ENCODE peak calls at places on chromosomes 2 and 18, in five cellular contexts. V, S, F, D and N are unnamed samples.

GRCh38 chr2:169315357-169315756 is 47.0 kb downstream of the LRP2 start:
- DNase-seq in V (no peak), S (no peak), F (no peak), D (no peak), N (no peak)

GRCh38 chr2:29532451-29532850 is 388.9 kb downstream of the ALK start:
- DNase-seq in V (peak), S (no peak), F (no peak), D (no peak), N (no peak)

GRCh38 chr2:235614900-235615712 is 121.3 kb downstream of the AGAP1 start:
- DNase-seq in V (peak), S (peak), F (no peak), D (peak), N (peak)

GRCh38 chr2:32882911-32883810 is 63.6 kb upstream of the LTBP1 start:
- DNase-seq in V (peak), S (peak), F (no peak), D (no peak), N (no peak)

GRCh38 chr2:176421291-176422050 is 152.2 kb downstream of the MTX2 start:
- DNase-seq in V (peak), S (no peak), F (no peak), D (no peak), N (no peak)

GRCh38 chr2:216743781-216744180 is 48.4 kb upstream of the IGFBP5 start:
- DNase-seq in V (peak), S (no peak), F (no peak), D (no peak), N (no peak)

GRCh38 chr2:64213607-64214275 is 69.5 kb upstream of the PELI1 start:
- DNase-seq in V (no peak), S (no peak), F (peak), D (no peak), N (no peak)

GRCh38 chr2:69811018-69811417 is 18.4 kb upstream of the GMCL1 start:
- DNase-seq in V (no peak), S (no peak), F (no peak), D (no peak), N (no peak)

GRCh38 chr18:69898241-69898861 is 49.3 kb downstream of the CD226 start:
- DNase-seq in V (peak), S (no peak), F (no peak), D (no peak), N (no peak)

GRCh38 chr18:13570216-13570615 is 156.1 kb downstream of the FAM210A start:
- DNase-seq in V (no peak), S (no peak), F (no peak), D (no peak), N (no peak)

GRCh38 chr2:23335550-23335949 is 49.4 kb upstream of the KLHL29 start:
- DNase-seq in V (no peak), S (no peak), F (no peak), D (no peak), N (no peak)

GRCh38 chr18:61831071-61831470 is 61.7 kb downstream of the RNF152 start:
- DNase-seq in V (no peak), S (peak), F (no peak), D (no peak), N (no peak)

GRCh38 chr2:17252258-17252657 is 266.0 kb downstream of the RAD51AP2 start:
- DNase-seq in V (peak), S (no peak), F (no peak), D (no peak), N (no peak)

GRCh38 chr2:133477614-133477990 is 90.7 kb downstream of the NCKAP5 start:
- DNase-seq in V (peak), S (no peak), F (no peak), D (no peak), N (no peak)

GRCh38 chr2:21740529-21740928 is 616.8 kb downstream of the TDRD15 start:
- DNase-seq in V (no peak), S (no peak), F (no peak), D (no peak), N (no peak)

GRCh38 chr2:217798743-217799552 is 203.8 kb downstream of the TNS1 start:
- DNase-seq in V (no peak), S (no peak), F (no peak), D (no peak), N (no peak)

GRCh38 chr18:47754311-47755101 is 176.0 kb downstream of the SMAD2 start:
- DNase-seq in V (no peak), S (peak), F (no peak), D (peak), N (peak)

GRCh38 chr18:23779696-23780303 is 90.5 kb downstream of the LAMA3 start:
- DNase-seq in V (peak), S (peak), F (no peak), D (no peak), N (no peak)

GRCh38 chr2:13558368-13558767 is 841.6 kb downstream of the TRIB2 start:
- DNase-seq in V (peak), S (no peak), F (no peak), D (no peak), N (no peak)

GRCh38 chr2:130915149-130915548 is 78.4 kb downstream of the ARHGEF4 start:
- DNase-seq in V (no peak), S (no peak), F (no peak), D (no peak), N (no peak)

GRCh38 chr2:160266078-160266551 is 66.0 kb upstream of the ITGB6 start:
- DNase-seq in V (no peak), S (no peak), F (no peak), D (no peak), N (no peak)

GRCh38 chr2:219142329-219142728 is 18.3 kb downstream of the NHEJ1 start:
- DNase-seq in V (peak), S (peak), F (no peak), D (no peak), N (no peak)

GRCh38 chr2:20169796-20170467 is 55.0 kb downstream of the SDC1 start:
- DNase-seq in V (peak), S (peak), F (no peak), D (no peak), N (no peak)

GRCh38 chr2:216539791-216540241 is 41.2 kb downstream of the RPL37A start:
- DNase-seq in V (no peak), S (no peak), F (no peak), D (no peak), N (peak)

GRCh38 chr2:6960659-6961058 is 43.4 kb downstream of the RNF144A start:
- DNase-seq in V (peak), S (peak), F (no peak), D (no peak), N (no peak)

GRCh38 chr2:239239607-239240479 is 161.0 kb downstream of the HDAC4 start:
- DNase-seq in V (no peak), S (no peak), F (no peak), D (no peak), N (no peak)

GRCh38 chr18:7369006-7369405 is 138.1 kb downstream of the LRRC30 start:
- DNase-seq in V (no peak), S (peak), F (no peak), D (peak), N (no peak)

GRCh38 chr18:38644875-38645641 is 1079.5 kb upstream of the CELF4 start:
- DNase-seq in V (no peak), S (no peak), F (no peak), D (no peak), N (no peak)

GRCh38 chr2:172135446-172135845 is 32.7 kb upstream of the DLX2 start:
- DNase-seq in V (no peak), S (no peak), F (no peak), D (no peak), N (no peak)